ENCODE peak calls at places on chromosome 17, in eight cellular contexts. O, L, D, C, V, P, R and B are unnamed samples.
A peak's percentile ranks its signal among the peaks of the same experiment; 100 is the strongest.

GRCh38 chr17:81858170-81858966 is 2.0 kb downstream of the P4HB start:
- DNase-seq in O (no peak), L (no peak), D (no peak), C (no peak), V (no peak), P (no peak), R (no peak), B (no peak)

GRCh38 chr17:47204722-47205418 is 4.3 kb upstream of the MYL4 start:
- DNase-seq in O (no peak), L (peak; percentile 49), D (no peak), C (peak; percentile 41), V (peak; percentile 60), P (no peak), R (no peak), B (no peak)

GRCh38 chr17:82367724-82368524 is 3.6 kb upstream of the UTS2R start:
- DNase-seq in O (no peak), L (no peak), D (peak; percentile 42), C (no peak), V (peak; percentile 8), P (no peak), R (no peak), B (no peak)

GRCh38 chr17:8997994-8998628 is 23.2 kb upstream of the NTN1 start:
- DNase-seq in O (peak; percentile 35), L (peak; percentile 34), D (peak; percentile 62), C (no peak), V (peak; percentile 66), P (peak; percentile 77), R (no peak), B (no peak)

GRCh38 chr17:50186661-50187402 is 14.6 kb downstream of the COL1A1 start:
- DNase-seq in O (no peak), L (peak; percentile 83), D (no peak), C (no peak), V (no peak), P (no peak), R (no peak), B (no peak)

GRCh38 chr17:79574656-79575055 is 36.2 kb downstream of the RBFOX3 start:
- DNase-seq in O (no peak), L (no peak), D (no peak), C (no peak), V (no peak), P (no peak), R (no peak), B (no peak)

GRCh38 chr17:78279360-78279990 is 48.0 kb downstream of the TMEM235 start:
- DNase-seq in O (no peak), L (no peak), D (no peak), C (no peak), V (no peak), P (no peak), R (no peak), B (no peak)

GRCh38 chr17:6713918-6714271 is 726 bp upstream of the SLC13A5 start:
- DNase-seq in O (no peak), L (no peak), D (no peak), C (no peak), V (no peak), P (no peak), R (no peak), B (no peak)